ENCODE peak calls at places on chromosomes 16 and 17, in four cellular contexts. P is prostate gland, O is heart right ventricle, Q is mammary epithelial cell. E is an unnamed sample.

GRCh38 chr17:17379197-17379991 is 76.2 kb downstream of the NT5M start:
- DNase-seq in O (no peak), Q (peak), P (no peak), E (no peak)

GRCh38 chr17:39132192-39132600 is 19.2 kb downstream of the PLXDC1 start:
- DNase-seq in Q (peak), O (peak), P (no peak), E (no peak)

GRCh38 chr16:55184052-55184451 is 140.0 kb upstream of the IRX6 start:
- DNase-seq in O (no peak), Q (no peak), P (no peak), E (no peak)

GRCh38 chr16:51591480-51591879 is 440.4 kb upstream of the SALL1 start:
- DNase-seq in P (no peak), O (no peak), Q (no peak), E (no peak)

GRCh38 chr16:24950275-24950674 is 64.9 kb downstream of the ARHGAP17 start:
- DNase-seq in Q (no peak), O (no peak), P (no peak), E (no peak)

GRCh38 chr17:28635506-28635905 is 9.5 kb downstream of the BLTP2 start:
- DNase-seq in P (no peak), Q (no peak), O (no peak), E (no peak)

GRCh38 chr17:9772658-9773057 is 18.7 kb downstream of the DHRS7C start:
- DNase-seq in O (no peak), Q (no peak), P (no peak), E (no peak)

GRCh38 chr16:25027781-25028180 is 12.6 kb upstream of the ARHGAP17 start:
- DNase-seq in P (no peak), Q (no peak), O (no peak), E (no peak)

GRCh38 chr17:56815711-56816110 is 18.0 kb downstream of the C17orf67 start:
- DNase-seq in O (no peak), Q (no peak), P (no peak), E (no peak)

GRCh38 chr16:63922563-63922962 is 1199.3 kb downstream of the CDH11 start:
- DNase-seq in O (no peak), Q (no peak), P (no peak), E (no peak)

GRCh38 chr17:57264776-57265175 is 8.5 kb downstream of the MSI2 start:
- DNase-seq in O (no peak), P (no peak), Q (peak), E (no peak)

GRCh38 chr17:1002771-1003555 is 6.0 kb downstream of the TIMM22 start:
- DNase-seq in P (no peak), Q (no peak), O (no peak), E (no peak)

GRCh38 chr17:79707931-79708891 is 22.5 kb upstream of the ENPP7 start:
- DNase-seq in O (peak), P (peak), Q (peak), E (no peak)

GRCh38 chr17:29138184-29138955 is 41.8 kb downstream of the MYO18A start:
- DNase-seq in Q (no peak), O (no peak), P (no peak), E (no peak)

GRCh38 chr17:49913226-49914095 is 55.5 kb upstream of the DLX4 start:
- DNase-seq in O (no peak), P (no peak), Q (peak), E (no peak)

GRCh38 chr17:29807520-29808361 is 122.3 kb downstream of the SSH2 start:
- DNase-seq in P (peak), O (no peak), Q (peak), E (no peak)

GRCh38 chr17:47270946-47271705 is 17.5 kb downstream of the ITGB3 start:
- DNase-seq in Q (no peak), P (no peak), O (no peak), E (no peak)

GRCh38 chr17:76467366-76467765 is at the start of gene AANAT:
- DNase-seq in P (no peak), O (no peak), Q (no peak), E (no peak)

GRCh38 chr17:40314557-40314953 is 5.6 kb downstream of the RARA start:
- DNase-seq in P (peak), Q (peak), O (peak), E (peak)

GRCh38 chr17:32492281-32492623 is 5.5 kb downstream of the CDK5R1 start:
- DNase-seq in O (no peak), P (no peak), Q (no peak), E (no peak)

GRCh38 chr16:21167360-21167759 is 8.9 kb downstream of the LDAF1 start:
- DNase-seq in O (no peak), P (no peak), Q (peak), E (no peak)

GRCh38 chr17:164536-165235 is 16.8 kb downstream of the DOC2B start:
- DNase-seq in O (no peak), Q (peak), P (no peak), E (no peak)

GRCh38 chr17:72446525-72447250 is 325.9 kb downstream of the SOX9 start:
- DNase-seq in Q (no peak), P (no peak), O (no peak), E (no peak)

GRCh38 chr17:42519546-42520444 is 16.2 kb upstream of the NAGLU start:
- DNase-seq in P (peak), Q (peak), O (peak), E (peak)

GRCh38 chr16:77732241-77732946 is 10.1 kb downstream of the NUDT7 start:
- DNase-seq in O (no peak), P (no peak), Q (peak), E (no peak)

GRCh38 chr16:21940570-21940969 is 12.6 kb upstream of the UQCRC2 start:
- DNase-seq in Q (no peak), P (no peak), O (no peak), E (no peak)

GRCh38 chr17:50635720-50636144 is 1.1 kb downstream of the ABCC3 start:
- DNase-seq in O (no peak), Q (no peak), P (no peak), E (no peak)

GRCh38 chr17:7043195-7043543 is 723 bp downstream of the SLC16A11 start:
- DNase-seq in P (no peak), O (no peak), Q (no peak), E (no peak)

GRCh38 chr16:82133798-82134197 is 36.2 kb downstream of the MPHOSPH6 start:
- DNase-seq in O (no peak), Q (no peak), P (no peak), E (no peak)

GRCh38 chr17:70013911-70014310 is 61.1 kb upstream of the KCNJ16 start:
- DNase-seq in P (no peak), Q (no peak), O (no peak), E (no peak)

GRCh38 chr17:48412841-48413240 is 17.2 kb downstream of the SKAP1 start:
- DNase-seq in Q (peak), P (no peak), O (no peak), E (no peak)

GRCh38 chr17:48413613-48414405 is 16.2 kb downstream of the SKAP1 start:
- DNase-seq in Q (no peak), P (no peak), O (no peak), E (no peak)

GRCh38 chr17:48406936-48407567 is 23.0 kb downstream of the SKAP1 start:
- DNase-seq in O (no peak), Q (no peak), P (no peak), E (no peak)

GRCh38 chr17:48409607-48410006 is 20.4 kb downstream of the SKAP1 start:
- DNase-seq in O (no peak), P (no peak), Q (no peak), E (no peak)
- H3K27ac ChIP-seq in O (no peak), P (no peak), Q (no peak), E (no peak)

GRCh38 chr16:88387941-88388627 is 5.3 kb downstream of the ZNF469 start:
- DNase-seq in Q (peak), O (peak), P (peak), E (no peak)
- H3K27ac ChIP-seq in Q (no peak), O (peak), P (peak), E (peak)

DNA sequence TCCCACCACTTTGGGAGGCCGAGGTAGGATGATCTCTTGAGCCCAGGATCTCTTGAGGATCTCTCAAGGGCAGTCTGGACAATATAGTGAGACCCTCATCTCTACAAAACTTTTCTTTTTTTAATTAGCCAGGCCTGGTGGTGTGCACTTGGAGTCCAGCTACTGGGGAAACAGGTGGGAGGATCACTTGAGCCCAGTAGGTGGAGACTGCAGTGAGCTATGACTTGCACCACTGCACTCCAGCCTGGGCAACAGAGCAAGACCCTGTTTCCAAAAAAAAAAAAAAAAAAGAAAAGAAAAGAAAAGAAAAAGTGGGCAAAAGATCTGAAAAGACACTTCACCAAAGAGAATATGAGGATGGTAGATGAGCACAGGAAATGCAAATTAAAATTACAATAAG is 15.0 kb downstream of the RAB40B start:
- DNase-seq in Q (no peak), O (no peak), P (no peak), E (no peak)
- H3K27ac ChIP-seq in Q (no peak), O (no peak), P (no peak), E (no peak)

DNA sequence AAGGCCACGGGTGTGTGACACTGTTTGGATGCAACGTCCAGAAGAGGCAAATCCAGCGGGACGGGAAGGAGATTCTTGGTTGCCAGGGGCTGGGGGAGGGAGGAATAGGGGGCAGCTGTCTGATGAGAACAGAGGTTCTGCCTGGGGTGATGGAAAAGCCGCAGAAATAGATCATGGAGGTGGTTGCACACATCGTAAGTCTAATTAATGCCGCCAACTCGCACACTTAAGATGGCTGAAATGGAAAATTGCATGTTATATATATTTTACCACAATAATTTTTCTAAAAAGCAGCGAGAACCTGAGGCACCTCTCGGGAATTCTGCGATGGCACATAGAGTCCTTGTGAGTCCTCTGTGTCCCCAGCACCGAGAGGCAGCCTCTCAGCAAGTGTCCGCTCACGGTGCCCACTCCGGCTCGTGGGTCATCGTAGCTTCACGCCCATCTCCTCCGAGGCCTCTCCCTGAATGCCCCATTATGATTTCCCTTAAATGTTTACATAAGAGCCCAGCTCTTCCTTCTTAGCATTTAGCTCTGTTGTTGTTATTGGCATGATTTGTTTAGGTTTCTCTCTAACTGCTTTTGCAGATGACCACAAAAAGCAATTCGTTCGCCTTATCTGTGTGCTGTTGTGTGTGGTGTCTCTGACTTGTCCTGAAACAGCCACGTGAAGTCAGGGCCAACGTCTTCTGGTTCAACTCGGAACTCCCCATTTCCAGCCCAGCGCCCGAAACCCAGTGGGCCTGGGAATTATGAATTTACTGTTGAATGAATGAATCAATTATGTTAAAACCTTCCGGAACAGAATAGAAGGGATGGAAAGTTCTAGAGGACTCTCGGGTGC is 7.7 kb downstream of the WFDC1 start:
- DNase-seq in Q (no peak), O (no peak), P (no peak), E (no peak)
- H3K27ac ChIP-seq in Q (no peak), O (peak), P (peak), E (peak)

GRCh38 chr17:34236341-34236892 is 18.7 kb upstream of the CCL2 start:
- DNase-seq in O (no peak), Q (no peak), P (no peak), E (no peak)
- H3K27ac ChIP-seq in O (peak), Q (no peak), P (peak), E (no peak)

DNA sequence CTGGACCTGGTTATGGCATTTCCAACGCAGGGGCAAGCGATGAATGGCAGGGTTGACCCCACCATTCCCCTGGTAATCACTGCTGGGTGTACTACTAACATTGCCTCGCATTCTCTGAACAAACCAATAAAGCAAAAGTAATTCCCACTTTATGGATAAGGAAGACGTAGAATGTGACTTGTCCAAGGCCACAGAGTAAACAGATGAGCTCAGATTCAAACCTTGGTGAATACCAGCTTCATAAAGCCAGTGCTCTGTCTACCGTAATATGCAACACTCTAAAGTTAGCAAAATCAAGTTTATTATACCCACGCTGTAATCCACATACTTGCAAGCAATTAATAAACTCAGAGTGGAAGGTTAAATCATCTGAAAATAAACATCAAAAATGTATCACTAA is 59.6 kb downstream of the ANKFY1 start:
- DNase-seq in Q (no peak), P (no peak), O (no peak), E (no peak)
- H3K27ac ChIP-seq in Q (no peak), P (peak), O (peak), E (peak)

GRCh38 chr16:73000907-73001521 is 46.9 kb downstream of the ZFHX3 start:
- DNase-seq in P (no peak), O (no peak), Q (no peak), E (no peak)

GRCh38 chr16:72997141-72997542 is 50.8 kb downstream of the ZFHX3 start:
- DNase-seq in P (peak), O (no peak), Q (peak), E (no peak)

GRCh38 chr16:72996291-72997062 is 51.5 kb downstream of the ZFHX3 start:
- DNase-seq in P (peak), O (no peak), Q (no peak), E (no peak)

GRCh38 chr16:73000020-73000906 is 47.7 kb downstream of the ZFHX3 start:
- DNase-seq in O (peak), Q (peak), P (peak), E (no peak)

GRCh38 chr16:72999541-73000019 is 48.3 kb downstream of the ZFHX3 start:
- DNase-seq in Q (peak), O (no peak), P (no peak), E (no peak)
- H3K27ac ChIP-seq in Q (no peak), O (peak), P (peak), E (no peak)

GRCh38 chr16:7765079-7765550 is 432.5 kb downstream of the RBFOX1 start:
- DNase-seq in O (no peak), P (no peak), Q (no peak), E (no peak)

GRCh38 chr16:7763111-7763510 is 430.5 kb downstream of the RBFOX1 start:
- DNase-seq in P (no peak), Q (no peak), O (no peak), E (no peak)
- H3K27ac ChIP-seq in P (no peak), Q (no peak), O (no peak), E (no peak)

E was measured in thoracic aorta.